ENCODE peak calls at places on chromosomes 1 and 21, in five cellular contexts. One of them, this sample, is unnamed.

GRCh38 chr1:192905049-192905448 is 96.2 kb downstream of the RGS2 start:
- DNase-seq in GM12878: no peak
- DNase-seq in A549: no peak
- DNase-seq in K562: no peak
- DNase-seq in HepG2: no peak
- DNase-seq in this sample: no peak

GRCh38 chr1:65958561-65959350 is 166.1 kb downstream of the PDE4B start:
- DNase-seq in GM12878: peak; percentile 7
- DNase-seq in A549: peak; percentile 6
- DNase-seq in K562: peak; percentile 55
- DNase-seq in HepG2: peak; percentile 16
- DNase-seq in this sample: peak; percentile 60

GRCh38 chr1:229406798-229407197 is 27.1 kb downstream of the ACTA1 start:
- DNase-seq in GM12878: no peak
- DNase-seq in A549: no peak
- DNase-seq in K562: no peak
- DNase-seq in HepG2: peak; percentile 89
- DNase-seq in this sample: no peak

GRCh38 chr1:174839211-174839610 is 160.5 kb upstream of the CACYBP start:
- DNase-seq in GM12878: no peak
- DNase-seq in A549: no peak
- DNase-seq in K562: no peak
- DNase-seq in HepG2: no peak
- DNase-seq in this sample: peak; percentile 26

GRCh38 chr1:197029749-197030148 is 37.3 kb downstream of the F13B start:
- DNase-seq in GM12878: no peak
- DNase-seq in A549: no peak
- DNase-seq in K562: no peak
- DNase-seq in HepG2: no peak
- DNase-seq in this sample: peak; percentile 43

GRCh38 chr1:37476460-37477197 is 2.2 kb downstream of the ZC3H12A start:
- DNase-seq in GM12878: no peak
- DNase-seq in A549: peak; percentile 74
- DNase-seq in K562: peak; percentile 38
- DNase-seq in HepG2: peak; percentile 61
- DNase-seq in this sample: peak; percentile 84

GRCh38 chr1:117244306-117244705 is 33.6 kb upstream of the VTCN1 start:
- DNase-seq in GM12878: no peak
- DNase-seq in A549: no peak
- DNase-seq in K562: no peak
- DNase-seq in HepG2: no peak
- DNase-seq in this sample: no peak

GRCh38 chr1:47181095-47181954 is 8.5 kb downstream of the PDZK1IP1 start:
- DNase-seq in GM12878: no peak
- DNase-seq in A549: no peak
- DNase-seq in K562: peak; percentile 100
- DNase-seq in HepG2: no peak
- DNase-seq in this sample: no peak

GRCh38 chr1:31725777-31726535 is 22.1 kb upstream of the COL16A1 start:
- DNase-seq in GM12878: no peak
- DNase-seq in A549: no peak
- DNase-seq in K562: no peak
- DNase-seq in HepG2: no peak
- DNase-seq in this sample: no peak

GRCh38 chr1:16014509-16015482 is 3.0 kb downstream of the HSPB7 start:
- DNase-seq in GM12878: no peak
- DNase-seq in A549: no peak
- DNase-seq in K562: peak; percentile 89
- DNase-seq in HepG2: no peak
- DNase-seq in this sample: no peak

GRCh38 chr1:110148961-110149360 is 1.3 kb upstream of the SLC6A17 start:
- DNase-seq in GM12878: no peak
- DNase-seq in A549: peak; percentile 13
- DNase-seq in K562: peak; percentile 46
- DNase-seq in HepG2: no peak
- DNase-seq in this sample: peak; percentile 11

GRCh38 chr1:59331686-59332085 is 34.8 kb downstream of the FGGY start:
- DNase-seq in GM12878: no peak
- DNase-seq in A549: no peak
- DNase-seq in K562: no peak
- DNase-seq in HepG2: no peak
- DNase-seq in this sample: no peak

GRCh38 chr1:94230920-94231319 is 6.5 kb downstream of the ARHGAP29 start:
- DNase-seq in GM12878: no peak
- DNase-seq in A549: no peak
- DNase-seq in K562: no peak
- DNase-seq in HepG2: no peak
- DNase-seq in this sample: no peak

GRCh38 chr1:209456878-209457277 is 126.6 kb upstream of the CAMK1G start:
- DNase-seq in GM12878: no peak
- DNase-seq in A549: no peak
- DNase-seq in K562: no peak
- DNase-seq in HepG2: no peak
- DNase-seq in this sample: no peak

GRCh38 chr1:19824541-19824940 is 9.5 kb upstream of the RNF186 start:
- DNase-seq in GM12878: no peak
- DNase-seq in A549: no peak
- DNase-seq in K562: no peak
- DNase-seq in HepG2: no peak
- DNase-seq in this sample: peak; percentile 19

GRCh38 chr1:54331843-54332688 is 74.1 kb downstream of the SSBP3 start:
- DNase-seq in GM12878: no peak
- DNase-seq in A549: no peak
- DNase-seq in K562: no peak
- DNase-seq in HepG2: no peak
- DNase-seq in this sample: no peak

GRCh38 chr1:29279406-29279805 is 43.1 kb downstream of the PTPRU start:
- DNase-seq in GM12878: no peak
- DNase-seq in A549: no peak
- DNase-seq in K562: no peak
- DNase-seq in HepG2: no peak
- DNase-seq in this sample: no peak

GRCh38 chr1:46537651-46538050 is 13.8 kb downstream of the KNCN start:
- DNase-seq in GM12878: no peak
- DNase-seq in A549: no peak
- DNase-seq in K562: no peak
- DNase-seq in HepG2: no peak
- DNase-seq in this sample: no peak

GRCh38 chr1:208141793-208142192 is 102.4 kb downstream of the PLXNA2 start:
- DNase-seq in GM12878: no peak
- DNase-seq in A549: no peak
- DNase-seq in K562: no peak
- DNase-seq in HepG2: no peak
- DNase-seq in this sample: no peak

GRCh38 chr1:242208021-242208420 is 209.1 kb upstream of the MAP1LC3C start:
- DNase-seq in GM12878: no peak
- DNase-seq in A549: no peak
- DNase-seq in K562: no peak
- DNase-seq in HepG2: no peak
- DNase-seq in this sample: no peak

GRCh38 chr1:30936541-30937171 is 28.1 kb upstream of the SDC3 start:
- DNase-seq in GM12878: no peak
- DNase-seq in A549: no peak
- DNase-seq in K562: no peak
- DNase-seq in HepG2: no peak
- DNase-seq in this sample: no peak

GRCh38 chr21:26637346-26637745 is 64.3 kb upstream of the CYYR1 start:
- DNase-seq in GM12878: no peak
- DNase-seq in A549: no peak
- DNase-seq in K562: no peak
- DNase-seq in HepG2: no peak
- DNase-seq in this sample: no peak

GRCh38 chr1:6269271-6269996 is 8.5 kb upstream of the GPR153 start:
- DNase-seq in GM12878: no peak
- DNase-seq in A549: no peak
- DNase-seq in K562: no peak
- DNase-seq in HepG2: no peak
- DNase-seq in this sample: no peak

GRCh38 chr1:51417496-51418383 is 87.4 kb upstream of the TTC39A start:
- DNase-seq in GM12878: no peak
- DNase-seq in A549: no peak
- DNase-seq in K562: peak; percentile 16
- DNase-seq in HepG2: no peak
- DNase-seq in this sample: peak; percentile 58

GRCh38 chr21:15521644-15522001 is 208.2 kb upstream of the USP25 start:
- DNase-seq in GM12878: no peak
- DNase-seq in A549: no peak
- DNase-seq in K562: no peak
- DNase-seq in HepG2: no peak
- DNase-seq in this sample: no peak

GRCh38 chr1:204511366-204511765 is 4.8 kb upstream of the MDM4 start:
- DNase-seq in GM12878: no peak
- DNase-seq in A549: no peak
- DNase-seq in K562: no peak
- DNase-seq in HepG2: no peak
- DNase-seq in this sample: no peak

GRCh38 chr1:157377216-157377821 is 175.0 kb downstream of the FCRL5 start:
- DNase-seq in GM12878: no peak
- DNase-seq in A549: no peak
- DNase-seq in K562: peak; percentile 66
- DNase-seq in HepG2: peak; percentile 29
- DNase-seq in this sample: peak; percentile 6

GRCh38 chr1:8214501-8215173 is 103.3 kb upstream of the SLC45A1 start:
- DNase-seq in GM12878: no peak
- DNase-seq in A549: no peak
- DNase-seq in K562: no peak
- DNase-seq in HepG2: no peak
- DNase-seq in this sample: no peak
- TF ChIP-seq BHLHE40 in GM12878: no peak
- TF ChIP-seq BHLHE40 in A549: no peak
- TF ChIP-seq BHLHE40 in K562: no peak
- TF ChIP-seq BHLHE40 in HepG2: no peak
- TF ChIP-seq BHLHE40 in this sample: no peak

GRCh38 chr1:205775717-205776056 is 405 bp upstream of the RAB29 start:
- DNase-seq in GM12878: no peak
- DNase-seq in A549: no peak
- DNase-seq in K562: peak; percentile 14
- DNase-seq in HepG2: no peak
- DNase-seq in this sample: peak; percentile 33
- H3K4me3 ChIP-seq in GM12878: peak overlapping the region; percentile 88
- H3K4me3 ChIP-seq in A549: peak overlapping the region; percentile 64
- H3K4me3 ChIP-seq in K562: no peak overlapping the region
- H3K4me3 ChIP-seq in HepG2: peak overlapping the region; percentile 93
- H3K4me3 ChIP-seq in this sample: peak overlapping the region; percentile 14

DNA sequence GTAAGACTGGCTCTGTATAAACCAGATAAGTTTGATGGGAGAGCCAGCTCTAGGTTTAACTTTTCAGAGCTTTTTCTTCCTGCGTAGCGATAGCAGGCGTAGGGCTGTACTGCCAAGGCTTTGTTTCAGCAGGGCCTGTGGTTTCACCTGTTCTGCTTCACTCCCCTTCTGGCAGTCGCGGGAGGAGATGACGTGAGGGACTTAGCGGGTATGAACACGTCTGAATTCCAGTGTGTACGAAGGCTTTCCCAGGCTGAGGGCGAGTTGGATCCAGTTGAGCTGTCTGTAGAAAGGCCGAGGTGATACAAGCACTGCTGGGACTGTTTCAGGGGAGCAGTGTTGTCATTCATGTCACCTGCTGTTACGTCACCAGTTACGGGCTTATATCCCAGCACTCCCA is 21.2 kb downstream of the PEX14 start:
- DNase-seq in GM12878: no peak
- DNase-seq in A549: no peak
- DNase-seq in K562: no peak
- DNase-seq in HepG2: no peak
- DNase-seq in this sample: no peak
- TF ChIP-seq POLR2A in GM12878: no peak
- TF ChIP-seq POLR2A in A549: no peak
- TF ChIP-seq POLR2A in K562: no peak
- TF ChIP-seq POLR2A in HepG2: no peak
- TF ChIP-seq POLR2A in this sample: no peak

DNA sequence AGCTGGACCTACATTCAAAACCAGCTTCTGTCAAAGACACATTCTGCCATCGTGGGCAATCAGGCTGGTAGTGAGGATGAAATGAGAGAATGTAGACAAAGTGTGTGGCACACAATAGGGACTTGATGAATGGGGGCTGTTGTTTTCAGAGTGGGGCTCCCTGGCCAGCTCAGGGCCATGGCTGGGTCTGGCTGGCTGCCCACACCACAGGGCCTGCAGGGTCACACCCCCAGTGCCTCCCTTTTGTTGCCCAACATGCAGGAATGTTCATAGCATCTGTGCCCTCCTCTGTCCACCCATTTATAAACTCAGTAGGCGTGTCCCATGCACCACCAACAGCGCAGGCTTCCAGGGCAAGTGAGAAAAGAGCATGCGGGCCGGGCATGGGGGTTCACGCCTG is 20.8 kb upstream of the ECE1 start:
- DNase-seq in GM12878: no peak
- DNase-seq in A549: no peak
- DNase-seq in K562: no peak
- DNase-seq in HepG2: peak; percentile 87
- DNase-seq in this sample: no peak
- TF ChIP-seq BHLHE40 in GM12878: no peak
- TF ChIP-seq BHLHE40 in A549: no peak
- TF ChIP-seq BHLHE40 in K562: no peak
- TF ChIP-seq BHLHE40 in HepG2: no peak
- TF ChIP-seq BHLHE40 in this sample: no peak

DNA sequence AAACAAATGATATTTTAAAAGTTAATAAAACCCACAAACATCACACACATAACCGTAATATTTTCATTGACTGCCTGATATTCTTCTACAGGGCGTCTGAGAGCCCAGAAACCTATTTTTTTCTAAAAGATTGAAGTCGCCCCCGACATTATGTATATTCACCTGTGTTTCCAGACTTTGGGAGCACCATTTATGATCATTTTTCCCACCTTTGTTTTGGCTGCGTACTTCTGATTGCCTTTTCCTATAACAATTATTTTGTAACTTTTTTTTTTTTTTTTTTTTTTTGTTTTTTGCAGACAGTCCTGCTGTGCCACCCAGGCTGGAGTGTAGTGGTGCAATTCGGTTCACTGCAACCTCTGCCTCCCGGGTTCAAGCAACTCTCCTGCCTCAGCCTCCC is 839 bp upstream of the ACBD3 start:
- DNase-seq in GM12878: no peak
- DNase-seq in A549: no peak
- DNase-seq in K562: no peak
- DNase-seq in HepG2: no peak
- DNase-seq in this sample: no peak
- H3K4me3 ChIP-seq in GM12878: peak overlapping the region; percentile 94
- H3K4me3 ChIP-seq in A549: peak overlapping the region; percentile 73
- H3K4me3 ChIP-seq in K562: peak overlapping the region; percentile 97
- H3K4me3 ChIP-seq in HepG2: peak overlapping the region; percentile 87
- H3K4me3 ChIP-seq in this sample: no peak overlapping the region

DNA sequence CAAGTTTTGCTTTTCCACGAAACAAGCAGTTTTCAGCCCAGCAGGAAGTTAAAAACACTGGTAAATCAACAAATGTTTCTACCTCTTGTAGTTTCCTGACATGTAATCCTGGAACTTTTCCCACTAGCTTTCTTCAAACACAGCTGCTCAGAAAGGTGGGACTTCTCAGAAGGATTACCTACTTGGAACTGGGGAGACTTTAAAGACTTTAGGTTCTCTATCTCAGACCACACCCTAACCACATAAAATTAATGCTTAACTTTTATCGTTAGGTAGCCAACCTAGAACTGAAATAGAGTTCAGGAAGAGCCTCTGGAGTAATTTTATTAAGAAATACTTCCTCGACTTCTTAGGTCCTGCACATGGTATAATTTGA is at the start of gene BCL2L15:
- DNase-seq in GM12878: no peak
- DNase-seq in A549: no peak
- DNase-seq in K562: no peak
- DNase-seq in HepG2: no peak
- DNase-seq in this sample: no peak
- TF ChIP-seq POLR2A in GM12878: no peak
- TF ChIP-seq POLR2A in A549: no peak
- TF ChIP-seq POLR2A in K562: no peak
- TF ChIP-seq POLR2A in HepG2: no peak
- TF ChIP-seq POLR2A in this sample: no peak